ENCODE peak calls at places on chromosomes 1 and 21, in seven cellular contexts. P is B cell, N is GM12864, U is stomach, B is coronary artery, W is transverse colon, A is lower lobe of right lung. E is an unnamed sample.

GRCh38 chr1:186740324-186740723 is 60.1 kb upstream of the PTGS2 start:
- DNase-seq in N (peak), W (no peak), B (no peak), A (no peak), P (no peak), U (no peak), E (no peak)

GRCh38 chr1:109438798-109439297 is 12.6 kb upstream of the PSMA5 start:
- DNase-seq in N (no peak), P (no peak), U (no peak), A (no peak), B (no peak), W (no peak), E (no peak)

GRCh38 chr1:107626075-107626796 is 338.7 kb downstream of the VAV3 start:
- DNase-seq in U (no peak), P (no peak), N (no peak), B (no peak), A (no peak), W (no peak), E (no peak)

GRCh38 chr1:39081266-39082139 is 55.4 kb downstream of the NDUFS5 start:
- DNase-seq in W (peak), P (no peak), U (no peak), N (no peak), B (no peak), A (peak), E (peak)

GRCh38 chr1:47644216-47644581 is 206.4 kb downstream of the FOXD2 start:
- DNase-seq in N (no peak), A (no peak), W (no peak), U (no peak), P (no peak), B (no peak), E (no peak)

GRCh38 chr1:46187106-46187869 is 10.9 kb downstream of the POMGNT1 start:
- DNase-seq in A (peak), B (no peak), N (no peak), W (peak), U (peak), P (no peak), E (no peak)

GRCh38 chr1:150477320-150477719 is 9.9 kb upstream of the TARS2 start:
- DNase-seq in W (no peak), N (no peak), P (no peak), A (no peak), U (no peak), B (no peak), E (no peak)

GRCh38 chr1:70090146-70090545 is 115.2 kb downstream of the LRRC40 start:
- DNase-seq in A (no peak), W (no peak), U (no peak), B (no peak), P (no peak), N (no peak), E (no peak)

GRCh38 chr1:110188116-110188618 is 21.9 kb upstream of the KCNC4 start:
- DNase-seq in P (no peak), B (no peak), N (no peak), U (no peak), W (no peak), A (no peak), E (no peak)

GRCh38 chr1:66330711-66331110 is 203.2 kb upstream of the SGIP1 start:
- DNase-seq in A (no peak), P (peak), W (no peak), U (no peak), B (no peak), N (no peak), E (no peak)

GRCh38 chr1:150186789-150187559 is 37.3 kb downstream of the PLEKHO1 start:
- DNase-seq in U (no peak), P (peak), A (no peak), N (no peak), W (no peak), B (no peak), E (no peak)

GRCh38 chr1:172135076-172135672 is 285.3 kb upstream of the C1orf105 start:
- DNase-seq in W (peak), N (peak), P (no peak), B (no peak), U (no peak), A (no peak), E (no peak)

GRCh38 chr1:86409416-86410021 is 13.4 kb upstream of the ODF2L start:
- DNase-seq in B (no peak), N (no peak), P (no peak), A (peak), W (no peak), U (no peak), E (no peak)

GRCh38 chr1:148333875-148334338 is 149.2 kb downstream of the PPIAL4G start:
- DNase-seq in A (no peak), P (no peak), U (no peak), B (no peak), N (no peak), W (no peak), E (no peak)

GRCh38 chr1:57190898-57191297 is 225.1 kb upstream of the C8B start:
- DNase-seq in N (no peak), U (no peak), W (no peak), P (no peak), A (no peak), B (no peak), E (no peak)

GRCh38 chr1:15418811-15419515 is 9.3 kb downstream of the EFHD2 start:
- DNase-seq in B (no peak), U (peak), N (no peak), P (no peak), A (no peak), W (no peak), E (no peak)

GRCh38 chr1:226186124-226187018 is at the start of gene ACBD3:
- DNase-seq in B (peak), U (peak), P (peak), W (peak), A (peak), N (peak), E (peak)

GRCh38 chr1:234093741-234094140 is 189.3 kb downstream of the SLC35F3 start:
- DNase-seq in W (no peak), B (no peak), A (no peak), N (no peak), P (no peak), U (no peak), E (no peak)

GRCh38 chr1:6141601-6142000 is 38.5 kb downstream of the CHD5 start:
- DNase-seq in U (no peak), A (no peak), P (no peak), W (no peak), B (no peak), N (no peak), E (no peak)

GRCh38 chr1:63524166-63524565 is 841 bp downstream of the EFCAB7 start:
- DNase-seq in N (no peak), W (no peak), B (no peak), P (no peak), A (no peak), U (no peak), E (no peak)

GRCh38 chr21:37225440-37225839 is 41.7 kb downstream of the VPS26C start:
- DNase-seq in B (no peak), N (no peak), U (no peak), W (no peak), A (no peak), P (no peak), E (no peak)

GRCh38 chr1:224897501-224897900 is 32.0 kb upstream of the DNAH14 start:
- DNase-seq in B (no peak), U (no peak), A (no peak), W (no peak), P (no peak), N (no peak), E (no peak)

GRCh38 chr1:219066631-219067349 is 106.9 kb upstream of the LYPLAL1 start:
- DNase-seq in P (no peak), U (no peak), W (no peak), A (no peak), N (no peak), B (no peak), E (no peak)
- TF ChIP-seq CTCF in P (peak), U (peak), W (peak), A (peak), N (peak), B (no peak), E (peak)

DNA sequence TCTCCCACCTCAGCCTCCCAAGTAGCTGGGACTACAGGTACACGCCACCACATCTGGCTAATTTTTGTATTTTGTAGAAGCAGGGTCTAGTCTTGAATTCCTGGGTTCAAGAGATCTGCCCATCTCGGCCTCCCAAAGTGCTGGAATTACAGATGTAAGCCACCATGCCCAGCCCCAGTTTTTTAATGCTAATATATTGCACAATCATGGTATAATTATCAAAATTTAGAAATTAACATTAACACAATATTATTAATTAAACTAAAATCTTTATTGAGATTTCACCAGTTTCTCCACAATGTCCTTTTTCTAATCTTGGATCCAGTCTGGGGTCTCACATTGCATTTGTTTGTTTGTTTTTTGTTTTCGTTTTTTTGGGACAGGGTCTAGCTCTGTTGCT is 21.9 kb upstream of the GPX7 start:
- DNase-seq in A (no peak), N (no peak), B (no peak), U (no peak), W (no peak), P (no peak), E (no peak)
- TF ChIP-seq CTCF in A (no peak), N (no peak), B (no peak), U (no peak), W (no peak), P (no peak), E (no peak)

GRCh38 chr1:116461723-116462122 is 88.7 kb downstream of the ATP1A1 start:
- DNase-seq in B (no peak), P (no peak), A (no peak), N (no peak), U (no peak), W (no peak), E (no peak)
- TF ChIP-seq CTCF in B (no peak), P (no peak), A (no peak), N (no peak), U (no peak), W (no peak), E (no peak)

GRCh38 chr1:11131816-11132215 is 32.1 kb upstream of the EXOSC10 start:
- DNase-seq in P (no peak), U (no peak), N (no peak), B (no peak), A (no peak), W (no peak), E (no peak)

GRCh38 chr1:11126544-11126943 is 26.9 kb upstream of the EXOSC10 start:
- DNase-seq in W (no peak), P (no peak), B (no peak), U (no peak), A (no peak), N (no peak), E (no peak)

GRCh38 chr1:11132571-11133293 is 33.1 kb upstream of the EXOSC10 start:
- DNase-seq in P (no peak), U (no peak), B (no peak), W (no peak), N (no peak), A (no peak), E (no peak)

GRCh38 chr1:11129649-11130048 is 30.0 kb upstream of the EXOSC10 start:
- DNase-seq in B (no peak), W (no peak), A (no peak), N (no peak), U (no peak), P (no peak), E (no peak)

GRCh38 chr1:11130406-11130805 is 30.7 kb upstream of the EXOSC10 start:
- DNase-seq in A (no peak), W (no peak), U (no peak), N (no peak), B (no peak), P (no peak), E (no peak)
- TF ChIP-seq CTCF in A (no peak), W (no peak), U (no peak), N (no peak), B (no peak), P (no peak), E (no peak)

GRCh38 chr1:67748147-67748546 is 63.1 kb downstream of the GADD45A start:
- DNase-seq in P (no peak), U (no peak), A (no peak), B (no peak), N (no peak), W (no peak), E (no peak)

GRCh38 chr1:67748630-67749029 is 63.6 kb downstream of the GADD45A start:
- DNase-seq in W (no peak), A (no peak), N (no peak), U (no peak), P (no peak), B (no peak), E (no peak)

GRCh38 chr1:67750690-67751052 is 65.7 kb downstream of the GADD45A start:
- DNase-seq in W (no peak), A (no peak), N (no peak), P (no peak), B (no peak), U (no peak), E (no peak)

GRCh38 chr1:67749263-67749843 is 64.4 kb downstream of the GADD45A start:
- DNase-seq in B (no peak), P (no peak), U (peak), A (no peak), W (peak), N (no peak), E (no peak)

GRCh38 chr1:67749844-67750689 is 65.1 kb downstream of the GADD45A start:
- DNase-seq in W (no peak), N (no peak), U (no peak), B (peak), P (no peak), A (no peak), E (no peak)
- TF ChIP-seq CTCF in W (no peak), N (no peak), U (no peak), B (no peak), P (no peak), A (no peak), E (no peak)

GRCh38 chr1:152870831-152871730 is 7.0 kb upstream of the SMCP start:
- DNase-seq in P (no peak), U (no peak), N (no peak), B (no peak), A (no peak), W (no peak), E (no peak)
- TF ChIP-seq CTCF in P (no peak), U (no peak), N (peak), B (no peak), A (no peak), W (no peak), E (peak)

DNA sequence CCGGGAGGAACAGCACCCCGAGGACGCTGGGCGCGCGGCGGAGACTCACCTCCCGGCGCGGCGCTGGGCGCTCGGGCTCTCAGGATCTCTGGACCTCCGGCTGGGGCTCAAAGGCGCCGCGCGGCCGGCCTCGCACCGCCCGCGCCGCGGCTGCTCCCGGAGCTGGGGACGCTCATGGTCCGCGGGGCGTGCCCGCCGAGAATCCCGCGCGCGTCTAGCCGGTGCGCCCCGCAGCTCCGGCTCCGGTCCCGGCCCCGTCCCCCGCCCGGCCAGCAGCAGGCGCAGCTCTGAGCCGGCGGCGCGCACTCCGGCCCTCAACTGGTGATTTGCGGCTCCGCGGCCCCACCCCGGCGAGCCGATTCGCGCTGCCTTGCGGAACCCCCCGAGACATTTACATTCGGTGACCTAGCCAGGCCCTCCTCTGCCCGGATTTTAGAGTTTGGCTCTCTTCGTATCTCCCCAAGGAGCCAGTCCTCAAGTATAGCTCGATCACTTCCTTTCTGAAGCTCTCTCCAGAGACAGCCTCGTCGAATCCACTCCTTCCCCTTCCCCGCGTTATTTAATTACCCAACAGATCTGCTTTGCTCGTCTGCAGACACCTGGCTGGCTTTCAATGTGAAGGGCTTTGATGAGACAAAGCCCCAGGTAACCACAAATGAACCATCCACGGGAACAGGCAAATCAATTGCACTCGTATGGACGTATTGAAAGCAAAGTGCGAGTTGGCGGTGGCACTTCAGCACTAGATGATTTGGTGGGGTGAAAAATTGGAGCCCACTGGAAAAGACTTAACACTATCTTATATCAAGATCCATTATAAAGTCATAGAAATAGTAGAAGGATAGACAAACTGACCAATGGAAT is at the start of gene BCAR3:
- DNase-seq in U (peak), N (no peak), W (peak), B (peak), A (peak), P (peak), E (peak)
- TF ChIP-seq CTCF in U (peak), N (peak), W (no peak), B (no peak), A (peak), P (peak), E (peak)

E was measured in type B pancreatic cell.